ENCODE peak calls at places on chromosomes 12 and 14, in six cellular contexts. O, E, W, H, M and Q are unnamed samples.

GRCh38 chr12:27703720-27704452 is 6.7 kb upstream of the MRPS35 start:
- DNase-seq in O (peak; percentile 79), E (no peak), W (peak; percentile 61), H (peak; percentile 19), M (no peak), Q (peak; percentile 68)

GRCh38 chr14:88346048-88346639 is 23.1 kb upstream of the KCNK10 start:
- DNase-seq in O (no peak), E (no peak), W (no peak), H (no peak), M (no peak), Q (no peak)

GRCh38 chr12:12333980-12334709 is 15.9 kb downstream of the MANSC1 start:
- DNase-seq in O (peak; percentile 86), E (peak; percentile 64), W (peak; percentile 27), H (no peak), M (peak; percentile 73), Q (peak; percentile 45)

GRCh38 chr12:48882325-48882687 is 16.6 kb upstream of the RND1 start:
- DNase-seq in O (peak; percentile 60), E (no peak), W (peak; percentile 59), H (no peak), M (no peak), Q (peak; percentile 88)

GRCh38 chr12:121453629-121454028 is 53.7 kb downstream of the RNF34 start:
- DNase-seq in O (no peak), E (no peak), W (no peak), H (no peak), M (no peak), Q (no peak)

GRCh38 chr14:22251090-22251489 is 337.9 kb downstream of the DAD1 start:
- DNase-seq in O (peak; percentile 13), E (no peak), W (no peak), H (no peak), M (no peak), Q (no peak)

GRCh38 chr14:33736979-33737378 is 213.9 kb downstream of the EGLN3 start:
- DNase-seq in O (no peak), E (no peak), W (no peak), H (no peak), M (no peak), Q (no peak)

GRCh38 chr12:18101043-18101442 is 11.1 kb upstream of the RERGL start:
- DNase-seq in O (no peak), E (no peak), W (no peak), H (no peak), M (no peak), Q (no peak)

GRCh38 chr12:95218852-95219171 is 1.2 kb downstream of the VEZT start:
- DNase-seq in O (peak; percentile 51), E (no peak), W (no peak), H (no peak), M (no peak), Q (peak; percentile 52)

GRCh38 chr12:106519587-106519986 is 63.2 kb upstream of the RFX4 start:
- DNase-seq in O (no peak), E (no peak), W (peak; percentile 3), H (no peak), M (no peak), Q (no peak)

GRCh38 chr12:130162267-130162666 is at the start of gene FZD10:
- DNase-seq in O (no peak), E (no peak), W (no peak), H (no peak), M (no peak), Q (peak; percentile 32)

GRCh38 chr12:119809023-119809422 is 68.1 kb downstream of the CIT start:
- DNase-seq in O (no peak), E (no peak), W (no peak), H (no peak), M (no peak), Q (no peak)

GRCh38 chr14:103932791-103933490 is 4.7 kb downstream of the TDRD9 start:
- DNase-seq in O (no peak), E (no peak), W (no peak), H (no peak), M (no peak), Q (no peak)

GRCh38 chr12:84502907-84503787 is 409.5 kb downstream of the SLC6A15 start:
- DNase-seq in O (peak; percentile 45), E (no peak), W (peak; percentile 16), H (no peak), M (no peak), Q (peak; percentile 60)

GRCh38 chr12:54249489-54249888 is 30.4 kb downstream of the CBX5 start:
- DNase-seq in O (no peak), E (no peak), W (no peak), H (no peak), M (no peak), Q (no peak)

GRCh38 chr14:75562048-75562447 is 16.4 kb upstream of the FLVCR2 start:
- DNase-seq in O (no peak), E (no peak), W (no peak), H (no peak), M (no peak), Q (no peak)

GRCh38 chr12:3896851-3897351 is 23.7 kb upstream of the PARP11 start:
- DNase-seq in O (no peak), E (no peak), W (no peak), H (no peak), M (no peak), Q (no peak)

GRCh38 chr14:102419716-102420115 is 57.0 kb downstream of the TECPR2 start:
- DNase-seq in O (peak; percentile 21), E (no peak), W (no peak), H (no peak), M (no peak), Q (no peak)

GRCh38 chr12:57809425-57809824 is 9.1 kb downstream of the AVIL start:
- DNase-seq in O (no peak), E (no peak), W (no peak), H (no peak), M (no peak), Q (no peak)

GRCh38 chr12:126084480-126084879 is 1019.2 kb downstream of the AACS start:
- DNase-seq in O (no peak), E (no peak), W (peak; percentile 54), H (no peak), M (no peak), Q (no peak)

GRCh38 chr12:20421338-20421890 is 53.1 kb downstream of the PDE3A start:
- DNase-seq in O (no peak), E (peak; percentile 72), W (no peak), H (no peak), M (peak; percentile 57), Q (no peak)

GRCh38 chr12:43238281-43238680 is 313.7 kb downstream of the ADAMTS20 start:
- DNase-seq in O (no peak), E (no peak), W (peak; percentile 46), H (no peak), M (no peak), Q (no peak)

GRCh38 chr14:106845286-106846087 is 1319.1 kb downstream of the TMEM121 start:
- DNase-seq in O (peak; percentile 41), E (peak; percentile 92), W (no peak), H (no peak), M (no peak), Q (peak; percentile 12)

GRCh38 chr12:75825686-75826085 is 205.9 kb downstream of the PHLDA1 start:
- DNase-seq in O (no peak), E (no peak), W (peak; percentile 97), H (no peak), M (no peak), Q (no peak)

GRCh38 chr12:46187023-46187422 is 81.8 kb downstream of the SLC38A1 start:
- DNase-seq in O (no peak), E (no peak), W (peak; percentile 91), H (no peak), M (no peak), Q (peak; percentile 57)

GRCh38 chr14:48937796-48938195 is 648.4 kb downstream of the RPS29 start:
- DNase-seq in O (no peak), E (no peak), W (peak; percentile 64), H (no peak), M (no peak), Q (no peak)

GRCh38 chr14:21987937-21988336 is 314.3 kb upstream of the OR4E1 start:
- DNase-seq in O (no peak), E (no peak), W (no peak), H (no peak), M (no peak), Q (no peak)

GRCh38 chr12:93778306-93778705 is 101.1 kb downstream of the CRADD start:
- DNase-seq in O (peak; percentile 80), E (no peak), W (peak; percentile 76), H (no peak), M (peak; percentile 64), Q (peak; percentile 15)

GRCh38 chr12:29546000-29546399 is 48.5 kb upstream of the OVCH1 start:
- DNase-seq in O (no peak), E (no peak), W (no peak), H (no peak), M (peak; percentile 84), Q (no peak)

GRCh38 chr14:61811882-61812346 is 49.7 kb downstream of the SNAPC1 start:
- DNase-seq in O (no peak), E (no peak), W (no peak), H (no peak), M (no peak), Q (no peak)
- H3K4me3 ChIP-seq in O (peak overlapping the region; percentile 29), E (no peak overlapping the region), W (peak overlapping the region; percentile 33), H (peak overlapping the region; percentile 59), M (peak overlapping the region; percentile 63), Q (no peak overlapping the region)

DNA sequence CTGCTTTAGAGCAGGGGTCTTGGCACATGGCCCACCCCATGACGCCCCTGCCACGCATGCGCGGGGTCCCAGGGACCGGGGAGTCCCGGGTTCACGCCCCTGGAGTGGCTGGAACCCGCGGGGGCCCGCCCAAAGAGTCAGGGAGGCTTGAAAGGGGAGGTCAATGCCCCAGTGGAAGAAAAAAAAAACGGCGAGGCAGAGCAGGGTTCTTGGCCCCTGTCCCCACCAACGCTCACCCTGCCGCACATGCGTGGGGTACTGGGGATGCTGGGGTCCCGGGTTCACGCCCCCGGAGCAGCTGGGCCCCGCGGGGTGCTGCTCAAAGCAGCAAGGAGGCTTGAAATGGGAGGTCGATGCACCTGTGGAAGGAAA is 319.1 kb downstream of the ALG10 start:
- DNase-seq in O (no peak), E (no peak), W (no peak), H (no peak), M (no peak), Q (no peak)
- H3K9me3 ChIP-seq in O (no peaks in the 10 kb centered on the region), E (peaks cover 100% of the 10 kb centered on the region), W (no peaks in the 10 kb centered on the region), H (peaks cover 100% of the 10 kb centered on the region), M (no peaks in the 10 kb centered on the region), Q (no peaks in the 10 kb centered on the region)

GRCh38 chr12:24600559-24600958 is 348.3 kb downstream of the BCAT1 start:
- DNase-seq in O (no peak), E (no peak), W (no peak), H (no peak), M (no peak), Q (no peak)

GRCh38 chr12:24600996-24601395 is 347.9 kb downstream of the BCAT1 start:
- DNase-seq in O (peak; percentile 80), E (no peak), W (peak; percentile 97), H (no peak), M (no peak), Q (no peak)

GRCh38 chr12:24595652-24596235 is 353.2 kb downstream of the BCAT1 start:
- DNase-seq in O (no peak), E (no peak), W (no peak), H (no peak), M (no peak), Q (no peak)

GRCh38 chr12:24599737-24600136 is 349.2 kb downstream of the BCAT1 start:
- DNase-seq in O (no peak), E (no peak), W (no peak), H (no peak), M (no peak), Q (no peak)

GRCh38 chr12:24596768-24597388 is 352.0 kb downstream of the BCAT1 start:
- DNase-seq in O (no peak), E (no peak), W (peak; percentile 30), H (no peak), M (no peak), Q (no peak)
- TF ChIP-seq CTCF in O (peak; percentile 73), E (peak; percentile 19), W (peak; percentile 77), H (peak; percentile 32), M (peak; percentile 37), Q (peak; percentile 68)

GRCh38 chr12:6627598-6627997 is 8.2 kb downstream of the LPAR5 start:
- DNase-seq in O (no peak), E (no peak), W (no peak), H (no peak), M (no peak), Q (no peak)
- H3K4me3 ChIP-seq in O (no peak overlapping the region), E (no peak overlapping the region), W (no peak overlapping the region), H (no peak overlapping the region), M (no peak overlapping the region), Q (no peak overlapping the region)